ENCODE peak calls at places on chromosomes 13 and 19, in four cellular contexts. G is cardiac fibroblast; Q is stimulated activated CD4-positive, alpha-beta T cell treated with anti-CD3 and anti-CD28 coated beads, Interleukin-4, amount 100 ng/mL, for 4 hours; U is activated effector memory CD4-positive, alpha-beta T cell treated with Interleukin-2 at 50 U/mL for 16 hours. X is an unnamed sample.

GRCh38 chr13:98541701-98542203 is 35.2 kb downstream of the STK24 start:
- DNase-seq in G (no peak), Q (no peak), U (no peak), X (no peak)

GRCh38 chr19:42267644-42268141 is 1.4 kb upstream of the CIC start:
- DNase-seq in G (no peak), Q (no peak), U (no peak), X (no peak)

GRCh38 chr19:34461375-34462100 is 20.0 kb upstream of the WTIP start:
- DNase-seq in G (no peak), Q (no peak), U (no peak), X (no peak)

GRCh38 chr19:43694553-43694952 is 21.3 kb upstream of the IRGC start:
- DNase-seq in G (no peak), Q (no peak), U (no peak), X (no peak)

GRCh38 chr13:30159446-30159839 is 147.9 kb downstream of the KATNAL1 start:
- DNase-seq in G (peak), Q (peak), U (no peak), X (no peak)

GRCh38 chr13:93476175-93476574 is 249.6 kb downstream of the GPC6 start:
- DNase-seq in G (peak), Q (no peak), U (no peak), X (no peak)

GRCh38 chr19:973726-974563 is 10.2 kb upstream of the WDR18 start:
- DNase-seq in G (no peak), Q (no peak), U (no peak), X (no peak)

GRCh38 chr19:2549701-2550191 is 73.8 kb downstream of the GADD45B start:
- DNase-seq in G (peak), Q (no peak), U (no peak), X (peak)

GRCh38 chr13:27476943-27477681 is 26.7 kb upstream of the MTIF3 start:
- DNase-seq in G (no peak), Q (no peak), U (no peak), X (no peak)

GRCh38 chr13:40440990-40441820 is 225.2 kb downstream of the FOXO1 start:
- DNase-seq in G (peak), Q (no peak), U (no peak), X (no peak)

GRCh38 chr13:27770809-27771208 is 21.5 kb upstream of the GSX1 start:
- DNase-seq in G (peak), Q (no peak), U (no peak), X (peak)

X was measured in AML-193.